ENCODE peak calls at places on chromosomes 1 and 21, in eight cellular contexts. One of them, this sample, is unnamed.

GRCh38 chr1:167297222-167298214 is 76.8 kb downstream of the POU2F1 start:
- DNase-seq in endodermal cell: no peak
- DNase-seq in pancreas: peak; percentile 18
- DNase-seq in tibial artery: no peak
- DNase-seq in kidney: no peak
- DNase-seq in lung: peak; percentile 38
- DNase-seq in SK-N-SH: no peak
- DNase-seq in left lung: no peak
- DNase-seq in this sample: peak; percentile 59

GRCh38 chr1:61207416-61207815 is 125.1 kb downstream of the NFIA start:
- DNase-seq in endodermal cell: no peak
- DNase-seq in pancreas: no peak
- DNase-seq in tibial artery: no peak
- DNase-seq in kidney: no peak
- DNase-seq in lung: no peak
- DNase-seq in SK-N-SH: no peak
- DNase-seq in left lung: no peak
- DNase-seq in this sample: no peak

GRCh38 chr1:207868252-207868768 is 42.6 kb downstream of the CD34 start:
- DNase-seq in endodermal cell: peak; percentile 63
- DNase-seq in pancreas: peak; percentile 56
- DNase-seq in tibial artery: peak; percentile 84
- DNase-seq in kidney: peak; percentile 92
- DNase-seq in lung: peak; percentile 57
- DNase-seq in SK-N-SH: peak; percentile 54
- DNase-seq in left lung: no peak
- DNase-seq in this sample: peak; percentile 60

GRCh38 chr1:21270086-21270689 is 20.1 kb downstream of the ECE1 start:
- DNase-seq in endodermal cell: peak; percentile 97
- DNase-seq in pancreas: peak; percentile 80
- DNase-seq in tibial artery: peak; percentile 86
- DNase-seq in kidney: no peak
- DNase-seq in lung: peak; percentile 75
- DNase-seq in SK-N-SH: peak; percentile 75
- DNase-seq in left lung: peak; percentile 93
- DNase-seq in this sample: peak; percentile 82

GRCh38 chr1:247409869-247410544 is 6.0 kb upstream of the NLRP3 start:
- DNase-seq in endodermal cell: no peak
- DNase-seq in pancreas: no peak
- DNase-seq in tibial artery: no peak
- DNase-seq in kidney: no peak
- DNase-seq in lung: no peak
- DNase-seq in SK-N-SH: no peak
- DNase-seq in left lung: no peak
- DNase-seq in this sample: no peak

GRCh38 chr1:116820362-116820761 is 66.1 kb downstream of the CD2 start:
- DNase-seq in endodermal cell: no peak
- DNase-seq in pancreas: peak; percentile 90
- DNase-seq in tibial artery: no peak
- DNase-seq in kidney: peak; percentile 87
- DNase-seq in lung: no peak
- DNase-seq in SK-N-SH: no peak
- DNase-seq in left lung: no peak
- DNase-seq in this sample: no peak

GRCh38 chr1:61642475-61643232 is 82.3 kb downstream of the TM2D1 start:
- DNase-seq in endodermal cell: peak; percentile 53
- DNase-seq in pancreas: no peak
- DNase-seq in tibial artery: no peak
- DNase-seq in kidney: no peak
- DNase-seq in lung: no peak
- DNase-seq in SK-N-SH: no peak
- DNase-seq in left lung: no peak
- DNase-seq in this sample: no peak

GRCh38 chr1:2438038-2438437 is 25.7 kb upstream of the PEX10 start:
- DNase-seq in endodermal cell: no peak
- DNase-seq in pancreas: no peak
- DNase-seq in tibial artery: no peak
- DNase-seq in kidney: no peak
- DNase-seq in lung: no peak
- DNase-seq in SK-N-SH: no peak
- DNase-seq in left lung: no peak
- DNase-seq in this sample: peak; percentile 54

GRCh38 chr1:193367863-193368262 is 181.4 kb upstream of the B3GALT2 start:
- DNase-seq in endodermal cell: no peak
- DNase-seq in pancreas: no peak
- DNase-seq in tibial artery: no peak
- DNase-seq in kidney: no peak
- DNase-seq in lung: no peak
- DNase-seq in SK-N-SH: no peak
- DNase-seq in left lung: no peak
- DNase-seq in this sample: no peak

GRCh38 chr1:37574834-37575479 is 18.2 kb downstream of the DNALI1 start:
- DNase-seq in endodermal cell: no peak
- DNase-seq in pancreas: no peak
- DNase-seq in tibial artery: no peak
- DNase-seq in kidney: no peak
- DNase-seq in lung: no peak
- DNase-seq in SK-N-SH: no peak
- DNase-seq in left lung: no peak
- DNase-seq in this sample: no peak
- H3K4me3 ChIP-seq in endodermal cell: no peak overlapping the region
- H3K4me3 ChIP-seq in pancreas: no peak overlapping the region
- H3K4me3 ChIP-seq in tibial artery: no peak overlapping the region
- H3K4me3 ChIP-seq in kidney: no peak overlapping the region
- H3K4me3 ChIP-seq in lung: no peak overlapping the region
- H3K4me3 ChIP-seq in SK-N-SH: no peak overlapping the region
- H3K4me3 ChIP-seq in left lung: no peak overlapping the region
- H3K4me3 ChIP-seq in this sample: no peak overlapping the region

DNA sequence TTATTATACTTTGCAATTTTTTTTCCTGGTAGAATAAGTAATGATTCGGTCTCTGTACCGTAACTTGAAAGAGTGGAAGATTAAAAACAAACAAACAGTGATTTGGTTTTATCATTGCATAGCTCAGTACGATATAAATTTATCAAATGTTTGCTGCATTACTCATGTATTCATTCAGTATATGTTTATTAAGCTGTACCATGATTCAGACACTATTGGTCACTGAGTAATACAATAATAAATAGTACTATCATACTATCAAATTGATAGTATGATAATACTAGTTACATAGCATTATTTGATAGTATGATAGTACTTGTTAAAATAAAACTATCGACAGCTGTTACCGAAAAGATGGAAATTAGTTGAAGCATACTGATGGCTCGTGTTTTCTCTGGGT is 12.1 kb downstream of the CENPF start:
- DNase-seq in endodermal cell: no peak
- DNase-seq in pancreas: no peak
- DNase-seq in tibial artery: no peak
- DNase-seq in kidney: no peak
- DNase-seq in lung: no peak
- DNase-seq in SK-N-SH: no peak
- DNase-seq in left lung: no peak
- DNase-seq in this sample: no peak
- H3K27ac ChIP-seq in endodermal cell: no peak overlapping the region
- H3K27ac ChIP-seq in pancreas: no peak overlapping the region
- H3K27ac ChIP-seq in tibial artery: no peak overlapping the region
- H3K27ac ChIP-seq in kidney: no peak overlapping the region
- H3K27ac ChIP-seq in lung: no peak overlapping the region
- H3K27ac ChIP-seq in SK-N-SH: no peak overlapping the region
- H3K27ac ChIP-seq in left lung: no peak overlapping the region
- H3K27ac ChIP-seq in this sample: no peak overlapping the region

GRCh38 chr21:36511484-36512227 is 31.7 kb upstream of the CLDN14 start:
- DNase-seq in endodermal cell: no peak
- DNase-seq in pancreas: no peak
- DNase-seq in tibial artery: no peak
- DNase-seq in kidney: no peak
- DNase-seq in lung: no peak
- DNase-seq in SK-N-SH: no peak
- DNase-seq in left lung: no peak
- DNase-seq in this sample: no peak
- H3K4me1 ChIP-seq in endodermal cell: no peaks in the 10 kb centered on the region
- H3K4me1 ChIP-seq in pancreas: peaks cover 2% of the 10 kb centered on the region
- H3K4me1 ChIP-seq in tibial artery: peaks cover 12% of the 10 kb centered on the region
- H3K4me1 ChIP-seq in kidney: peaks cover 6% of the 10 kb centered on the region
- H3K4me1 ChIP-seq in lung: no peaks in the 10 kb centered on the region
- H3K4me1 ChIP-seq in SK-N-SH: no peaks in the 10 kb centered on the region
- H3K4me1 ChIP-seq in left lung: no peaks in the 10 kb centered on the region
- H3K4me1 ChIP-seq in this sample: no peaks in the 10 kb centered on the region

GRCh38 chr1:150612014-150612345 is 17.4 kb downstream of the ENSA start:
- DNase-seq in endodermal cell: no peak
- DNase-seq in pancreas: no peak
- DNase-seq in tibial artery: peak; percentile 21
- DNase-seq in kidney: no peak
- DNase-seq in lung: no peak
- DNase-seq in SK-N-SH: no peak
- DNase-seq in left lung: no peak
- DNase-seq in this sample: no peak
- H3K4me3 ChIP-seq in endodermal cell: no peak overlapping the region
- H3K4me3 ChIP-seq in pancreas: no peak overlapping the region
- H3K4me3 ChIP-seq in tibial artery: no peak overlapping the region
- H3K4me3 ChIP-seq in kidney: no peak overlapping the region
- H3K4me3 ChIP-seq in lung: no peak overlapping the region
- H3K4me3 ChIP-seq in SK-N-SH: no peak overlapping the region
- H3K4me3 ChIP-seq in left lung: no peak overlapping the region
- H3K4me3 ChIP-seq in this sample: no peak overlapping the region

GRCh38 chr1:28122183-28122582 is 33.8 kb upstream of the EYA3 start:
- DNase-seq in endodermal cell: no peak
- DNase-seq in pancreas: no peak
- DNase-seq in tibial artery: no peak
- DNase-seq in kidney: no peak
- DNase-seq in lung: no peak
- DNase-seq in SK-N-SH: no peak
- DNase-seq in left lung: no peak
- DNase-seq in this sample: no peak
- H3K27ac ChIP-seq in endodermal cell: no peak overlapping the region
- H3K27ac ChIP-seq in pancreas: no peak overlapping the region
- H3K27ac ChIP-seq in tibial artery: no peak overlapping the region
- H3K27ac ChIP-seq in kidney: no peak overlapping the region
- H3K27ac ChIP-seq in lung: no peak overlapping the region
- H3K27ac ChIP-seq in SK-N-SH: no peak overlapping the region
- H3K27ac ChIP-seq in left lung: no peak overlapping the region
- H3K27ac ChIP-seq in this sample: no peak overlapping the region

GRCh38 chr1:164756741-164757140 is 197.8 kb downstream of the PBX1 start:
- DNase-seq in endodermal cell: no peak
- DNase-seq in pancreas: no peak
- DNase-seq in tibial artery: no peak
- DNase-seq in kidney: no peak
- DNase-seq in lung: no peak
- DNase-seq in SK-N-SH: no peak
- DNase-seq in left lung: no peak
- DNase-seq in this sample: no peak
- H3K4me1 ChIP-seq in endodermal cell: no peaks in the 10 kb centered on the region
- H3K4me1 ChIP-seq in pancreas: peaks cover 39% of the 10 kb centered on the region
- H3K4me1 ChIP-seq in tibial artery: peaks cover 36% of the 10 kb centered on the region
- H3K4me1 ChIP-seq in kidney: peaks cover 3% of the 10 kb centered on the region
- H3K4me1 ChIP-seq in lung: peaks cover 26% of the 10 kb centered on the region
- H3K4me1 ChIP-seq in SK-N-SH: peaks cover 18% of the 10 kb centered on the region
- H3K4me1 ChIP-seq in left lung: no peaks in the 10 kb centered on the region
- H3K4me1 ChIP-seq in this sample: peaks cover 9% of the 10 kb centered on the region

DNA sequence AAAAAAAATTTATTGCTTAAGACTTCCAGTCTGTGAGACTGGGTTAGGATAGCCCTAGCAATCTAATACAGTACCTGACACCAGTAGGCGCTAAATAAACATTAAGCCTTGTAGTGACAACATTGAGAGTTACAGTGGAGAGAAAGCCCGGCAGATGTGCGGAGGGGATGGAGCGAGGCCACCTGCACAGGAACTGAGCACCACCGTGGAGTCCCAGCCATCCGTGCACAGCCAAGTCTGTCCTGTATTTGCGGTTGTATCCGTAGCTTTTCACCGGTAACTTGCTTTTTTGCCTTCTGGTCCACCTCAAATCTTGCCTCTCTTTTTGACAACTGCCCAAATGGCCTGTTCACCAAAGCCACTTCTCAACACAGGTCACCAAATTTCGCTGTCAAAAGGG is 260.1 kb downstream of the GPATCH2 start:
- DNase-seq in endodermal cell: no peak
- DNase-seq in pancreas: no peak
- DNase-seq in tibial artery: no peak
- DNase-seq in kidney: peak; percentile 39
- DNase-seq in lung: no peak
- DNase-seq in SK-N-SH: no peak
- DNase-seq in left lung: peak; percentile 59
- DNase-seq in this sample: no peak
- H3K4me3 ChIP-seq in endodermal cell: no peak overlapping the region
- H3K4me3 ChIP-seq in pancreas: no peak overlapping the region
- H3K4me3 ChIP-seq in tibial artery: no peak overlapping the region
- H3K4me3 ChIP-seq in kidney: no peak overlapping the region
- H3K4me3 ChIP-seq in lung: no peak overlapping the region
- H3K4me3 ChIP-seq in SK-N-SH: no peak overlapping the region
- H3K4me3 ChIP-seq in left lung: no peak overlapping the region
- H3K4me3 ChIP-seq in this sample: no peak overlapping the region

This sample was measured in transverse colon.